ENCODE peak calls at places on chromosomes 13 and 19, in six cellular contexts. V, B, W, L, R and Q are unnamed samples.

GRCh38 chr19:18046066-18046718 is 38.2 kb downstream of the ARRDC2 start:
- DNase-seq in B (peak; percentile 31), R (peak; percentile 15), W (no peak), V (peak; percentile 47), L (no peak), Q (no peak)

GRCh38 chr13:35720690-35721554 is 244.4 kb upstream of the MAB21L1 start:
- DNase-seq in R (peak; percentile 42), W (no peak), V (peak; percentile 49), L (peak; percentile 89), B (peak; percentile 31), Q (no peak)

GRCh38 chr19:24064175-24064574 is 22.8 kb upstream of the ZNF254 start:
- DNase-seq in L (no peak), R (no peak), V (no peak), B (no peak), W (no peak), Q (no peak)

GRCh38 chr19:44566984-44567383 is 37.5 kb upstream of the CEACAM20 start:
- DNase-seq in L (no peak), R (no peak), W (no peak), B (no peak), V (no peak), Q (no peak)

GRCh38 chr19:12139309-12139708 is 841 bp downstream of the ZNF20 start:
- DNase-seq in W (no peak), L (no peak), B (no peak), R (no peak), V (no peak), Q (no peak)

GRCh38 chr19:15869109-15869555 is 28.7 kb downstream of the CYP4F2 start:
- DNase-seq in B (peak; percentile 60), R (peak; percentile 33), W (no peak), L (peak; percentile 66), V (peak; percentile 42), Q (peak; percentile 64)

GRCh38 chr13:73672492-73672891 is 461.7 kb downstream of the KLF12 start:
- DNase-seq in L (no peak), B (peak; percentile 2), V (no peak), R (no peak), W (no peak), Q (no peak)

GRCh38 chr13:111251646-111252448 is 68.6 kb upstream of the TEX29 start:
- DNase-seq in W (no peak), B (no peak), R (no peak), L (peak; percentile 37), V (no peak), Q (no peak)

GRCh38 chr19:56404705-56405056 is 549 bp downstream of the ZNF583 start:
- DNase-seq in W (no peak), B (no peak), V (no peak), L (no peak), R (no peak), Q (no peak)

GRCh38 chr19:47408156-47408938 is 11.0 kb downstream of the MEIS3 start:
- DNase-seq in B (no peak), L (no peak), V (no peak), R (no peak), W (no peak), Q (no peak)

GRCh38 chr13:32594339-32594738 is 8.1 kb downstream of the PDS5B start:
- DNase-seq in L (no peak), V (no peak), W (no peak), B (no peak), R (no peak), Q (no peak)

GRCh38 chr19:45881082-45881908 is 4.6 kb downstream of the IRF2BP1 start:
- DNase-seq in B (no peak), L (no peak), V (no peak), R (no peak), W (no peak), Q (no peak)

GRCh38 chr19:45883881-45884681 is 1.9 kb downstream of the IRF2BP1 start:
- DNase-seq in V (peak; percentile 43), B (no peak), L (peak; percentile 19), W (no peak), R (no peak), Q (peak; percentile 87)

GRCh38 chr19:45883586-45883880 is 2.4 kb downstream of the IRF2BP1 start:
- DNase-seq in V (no peak), L (no peak), B (no peak), R (no peak), W (no peak), Q (no peak)

GRCh38 chr19:45881909-45882528 is 3.9 kb downstream of the IRF2BP1 start:
- DNase-seq in R (peak; percentile 57), W (no peak), B (peak; percentile 84), V (peak; percentile 81), L (peak; percentile 17), Q (no peak)

DNA sequence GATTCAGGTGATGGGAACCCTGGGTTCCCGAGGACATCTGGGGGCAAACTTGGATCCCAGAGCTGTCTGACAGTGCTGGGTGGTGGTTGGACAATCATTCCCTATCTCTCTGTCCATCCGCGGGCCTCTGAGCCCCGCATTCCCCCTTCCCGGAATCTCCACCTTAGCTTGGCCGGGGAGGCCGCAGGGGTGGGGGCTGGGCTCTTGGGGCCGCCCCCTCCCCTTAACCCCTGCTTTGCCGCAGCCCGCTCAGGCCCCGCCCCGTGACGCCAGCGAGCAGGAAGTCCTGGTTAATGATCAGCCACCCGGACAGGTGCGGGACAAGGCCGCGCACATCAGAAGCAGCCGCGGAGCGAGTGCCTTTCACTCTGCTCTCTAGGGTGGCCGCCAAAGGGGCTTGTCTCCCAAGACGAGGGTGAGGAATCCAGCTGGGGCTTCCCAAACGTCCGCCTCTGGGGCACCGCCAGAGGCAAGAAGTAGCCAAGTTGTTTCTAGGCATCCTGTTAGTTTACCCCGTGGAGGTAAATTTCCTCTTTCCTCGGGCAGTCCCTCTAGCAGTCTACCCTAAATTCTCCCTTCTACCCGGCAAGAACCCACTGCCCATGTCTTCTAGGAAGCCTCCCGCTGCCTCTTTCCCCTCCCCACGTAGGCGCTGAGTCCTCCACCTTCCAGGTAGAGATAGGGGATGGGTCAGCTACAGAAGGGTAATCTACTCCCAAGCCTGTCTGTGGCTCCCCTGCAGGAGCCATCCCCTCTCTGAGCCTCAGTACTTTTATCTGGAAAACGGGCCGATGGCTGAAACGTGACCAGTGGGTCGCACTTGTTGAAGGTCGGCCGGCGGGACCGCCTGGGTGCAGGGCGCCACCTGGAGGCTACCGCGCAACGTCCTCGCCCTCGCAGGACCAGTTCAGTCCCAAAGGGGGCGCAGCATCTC is 3.0 kb downstream of the IRF2BP1 start:
- DNase-seq in L (peak; percentile 96), R (peak; percentile 93), B (peak; percentile 93), V (peak; percentile 97), W (peak; percentile 88), Q (peak; percentile 95)
- H3K4me3 ChIP-seq in L (peak overlapping the region; percentile 57), R (no peak overlapping the region), B (peak overlapping the region; percentile 75), V (peak overlapping the region; percentile 34), W (peak overlapping the region; percentile 42), Q (no peak overlapping the region)

GRCh38 chr13:40430234-40430633 is 236.2 kb downstream of the FOXO1 start:
- DNase-seq in B (no peak), W (no peak), R (no peak), L (peak; percentile 27), V (no peak), Q (no peak)
- TF ChIP-seq POLR2AphosphoS5 in B (no peak), W (no peak), R (peak; percentile 71), L (no peak), V (peak; percentile 42), Q (no peak)

DNA sequence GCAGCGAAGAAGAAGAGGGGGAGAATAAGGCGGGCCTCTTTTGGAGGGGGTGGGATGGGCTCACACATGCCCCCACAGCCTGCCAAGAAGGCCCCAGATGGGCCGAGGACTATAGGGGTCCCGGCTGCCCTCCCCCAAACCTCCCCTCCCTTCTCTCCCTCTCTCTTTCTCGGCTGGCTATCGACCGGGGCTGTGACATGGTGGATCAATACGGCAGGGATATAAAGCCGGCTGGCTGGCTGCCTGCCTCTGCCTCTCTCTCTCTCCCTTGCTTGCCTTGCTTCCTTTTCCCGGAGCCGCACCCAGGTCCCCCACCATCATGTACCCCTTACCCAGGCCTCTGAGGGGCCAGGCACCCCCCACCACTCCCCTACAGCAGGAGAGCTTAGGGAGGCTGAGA is 20.0 kb upstream of the POU2F2 start:
- DNase-seq in B (no peak), W (no peak), L (peak; percentile 27), V (no peak), R (no peak), Q (no peak)
- TF ChIP-seq EP300 in B (no peak), W (no peak), L (no peak), V (no peak), R (no peak), Q (no peak)

DNA sequence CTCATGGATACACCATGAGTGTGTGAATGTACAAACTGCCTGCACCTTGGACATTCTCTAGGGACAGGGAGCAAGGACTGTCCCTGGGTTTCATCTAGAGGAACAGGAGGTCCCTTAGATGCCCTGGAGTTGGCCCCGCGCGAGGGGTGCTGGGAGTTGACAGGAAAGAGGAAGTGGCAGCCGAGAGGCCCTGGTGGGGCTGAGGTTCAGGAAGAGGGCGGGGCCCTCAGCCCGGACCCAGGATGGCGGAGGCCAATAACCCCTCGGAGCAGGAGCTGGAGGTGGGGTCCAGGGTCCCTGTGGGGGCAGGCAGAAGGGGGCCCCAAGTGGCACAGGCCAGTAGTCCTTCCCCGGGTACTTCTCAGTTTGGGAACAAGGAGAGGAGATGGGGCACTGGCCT is 6.9 kb downstream of the PKN1 start:
- DNase-seq in L (no peak), R (peak; percentile 79), B (no peak), V (peak; percentile 72), W (peak; percentile 91), Q (peak; percentile 89)
- H3K4me3 ChIP-seq in L (no peak overlapping the region), R (no peak overlapping the region), B (no peak overlapping the region), V (peak overlapping the region; percentile 25), W (peak overlapping the region; percentile 32), Q (peak overlapping the region; percentile 23)